ENCODE peak calls at places on chromosomes 6 and 20, in six cellular contexts. One of them, this sample, is unnamed.
A peak's percentile ranks its signal among the peaks of the same experiment; 100 is the strongest.

GRCh38 chr6:166009385-166010031 is 158.1 kb downstream of the TBXT start:
- DNase-seq in psoas muscle: no peak
- DNase-seq in smooth muscle cell of the brain vasculature: no peak
- DNase-seq in foreskin keratinocyte: no peak
- DNase-seq in NCI-H2081: no peak
- DNase-seq in K562: no peak
- DNase-seq in this sample: no peak

GRCh38 chr6:15283986-15284361 is 38.1 kb downstream of the JARID2 start:
- DNase-seq in K562: no peak
- DNase-seq in smooth muscle cell of the brain vasculature: no peak
- DNase-seq in NCI-H2081: no peak
- DNase-seq in foreskin keratinocyte: no peak
- DNase-seq in psoas muscle: no peak
- DNase-seq in this sample: no peak

GRCh38 chr6:115982453-115982852 is 78.2 kb downstream of the FRK start:
- DNase-seq in psoas muscle: no peak
- DNase-seq in foreskin keratinocyte: peak; percentile 18
- DNase-seq in smooth muscle cell of the brain vasculature: no peak
- DNase-seq in K562: no peak
- DNase-seq in NCI-H2081: no peak
- DNase-seq in this sample: no peak

GRCh38 chr20:47206962-47207641 is 149.4 kb downstream of the ZMYND8 start:
- DNase-seq in psoas muscle: peak; percentile 28
- DNase-seq in K562: no peak
- DNase-seq in NCI-H2081: no peak
- DNase-seq in foreskin keratinocyte: no peak
- DNase-seq in smooth muscle cell of the brain vasculature: no peak
- DNase-seq in this sample: no peak

GRCh38 chr6:83853178-83853967 is at the start of gene RIPPLY2:
- DNase-seq in K562: no peak
- DNase-seq in NCI-H2081: peak; percentile 77
- DNase-seq in foreskin keratinocyte: peak; percentile 42
- DNase-seq in smooth muscle cell of the brain vasculature: no peak
- DNase-seq in psoas muscle: peak; percentile 48
- DNase-seq in this sample: no peak

GRCh38 chr6:74606488-74607135 is 599.2 kb downstream of the COL12A1 start:
- DNase-seq in foreskin keratinocyte: peak; percentile 84
- DNase-seq in NCI-H2081: no peak
- DNase-seq in K562: no peak
- DNase-seq in psoas muscle: no peak
- DNase-seq in smooth muscle cell of the brain vasculature: peak; percentile 45
- DNase-seq in this sample: peak; percentile 76

GRCh38 chr6:41697902-41698349 is 37.5 kb downstream of the TFEB start:
- DNase-seq in psoas muscle: no peak
- DNase-seq in NCI-H2081: no peak
- DNase-seq in K562: no peak
- DNase-seq in foreskin keratinocyte: no peak
- DNase-seq in smooth muscle cell of the brain vasculature: peak; percentile 21
- DNase-seq in this sample: no peak

GRCh38 chr6:151962246-151962846 is 154.9 kb downstream of the ESR1 start:
- DNase-seq in psoas muscle: no peak
- DNase-seq in K562: no peak
- DNase-seq in smooth muscle cell of the brain vasculature: no peak
- DNase-seq in NCI-H2081: no peak
- DNase-seq in foreskin keratinocyte: no peak
- DNase-seq in this sample: no peak

GRCh38 chr6:8027965-8028651 is 36.1 kb downstream of the BLOC1S5 start:
- DNase-seq in foreskin keratinocyte: no peak
- DNase-seq in K562: no peak
- DNase-seq in NCI-H2081: no peak
- DNase-seq in smooth muscle cell of the brain vasculature: no peak
- DNase-seq in psoas muscle: no peak
- DNase-seq in this sample: no peak

GRCh38 chr20:59565768-59566461 is 38.4 kb upstream of the PHACTR3 start:
- DNase-seq in psoas muscle: no peak
- DNase-seq in foreskin keratinocyte: no peak
- DNase-seq in K562: no peak
- DNase-seq in NCI-H2081: no peak
- DNase-seq in smooth muscle cell of the brain vasculature: no peak
- DNase-seq in this sample: no peak

GRCh38 chr6:122995930-122996796 is at the start of gene CLVS2:
- DNase-seq in psoas muscle: peak; percentile 44
- DNase-seq in K562: no peak
- DNase-seq in NCI-H2081: peak; percentile 46
- DNase-seq in foreskin keratinocyte: peak; percentile 2
- DNase-seq in smooth muscle cell of the brain vasculature: peak; percentile 1
- DNase-seq in this sample: peak; percentile 8

GRCh38 chr6:79152269-79152737 is 74.2 kb upstream of the PHIP start:
- DNase-seq in foreskin keratinocyte: no peak
- DNase-seq in smooth muscle cell of the brain vasculature: no peak
- DNase-seq in K562: no peak
- DNase-seq in NCI-H2081: no peak
- DNase-seq in psoas muscle: no peak
- DNase-seq in this sample: no peak

GRCh38 chr20:24002896-24003295 is 14.3 kb upstream of the GGTLC1 start:
- DNase-seq in foreskin keratinocyte: no peak
- DNase-seq in smooth muscle cell of the brain vasculature: no peak
- DNase-seq in K562: no peak
- DNase-seq in NCI-H2081: no peak
- DNase-seq in psoas muscle: no peak
- DNase-seq in this sample: no peak

GRCh38 chr20:14561733-14562132 is 224.3 kb upstream of the FLRT3 start:
- DNase-seq in smooth muscle cell of the brain vasculature: no peak
- DNase-seq in psoas muscle: no peak
- DNase-seq in foreskin keratinocyte: no peak
- DNase-seq in NCI-H2081: no peak
- DNase-seq in K562: no peak
- DNase-seq in this sample: no peak

GRCh38 chr20:380763-381580 is 412 bp downstream of the TRIB3 start:
- DNase-seq in smooth muscle cell of the brain vasculature: no peak
- DNase-seq in foreskin keratinocyte: peak; percentile 83
- DNase-seq in NCI-H2081: peak; percentile 57
- DNase-seq in psoas muscle: peak; percentile 63
- DNase-seq in K562: peak; percentile 77
- DNase-seq in this sample: peak; percentile 87

GRCh38 chr6:152356659-152357058 is 280.5 kb downstream of the SYNE1 start:
- DNase-seq in NCI-H2081: peak; percentile 38
- DNase-seq in K562: no peak
- DNase-seq in smooth muscle cell of the brain vasculature: no peak
- DNase-seq in psoas muscle: no peak
- DNase-seq in foreskin keratinocyte: peak; percentile 49
- DNase-seq in this sample: peak; percentile 58

GRCh38 chr20:48621256-48622078 is 206.3 kb downstream of the PREX1 start:
- DNase-seq in K562: peak; percentile 34
- DNase-seq in psoas muscle: peak; percentile 49
- DNase-seq in smooth muscle cell of the brain vasculature: no peak
- DNase-seq in NCI-H2081: no peak
- DNase-seq in foreskin keratinocyte: peak; percentile 62
- DNase-seq in this sample: peak; percentile 91

GRCh38 chr6:110980227-110980626 is 1.6 kb upstream of the RPF2 start:
- DNase-seq in smooth muscle cell of the brain vasculature: no peak
- DNase-seq in K562: no peak
- DNase-seq in psoas muscle: no peak
- DNase-seq in NCI-H2081: no peak
- DNase-seq in foreskin keratinocyte: no peak
- DNase-seq in this sample: no peak

GRCh38 chr20:19254956-19255355 is 42.5 kb downstream of the SLC24A3 start:
- DNase-seq in foreskin keratinocyte: no peak
- DNase-seq in NCI-H2081: peak; percentile 4
- DNase-seq in psoas muscle: no peak
- DNase-seq in smooth muscle cell of the brain vasculature: no peak
- DNase-seq in K562: no peak
- DNase-seq in this sample: no peak

GRCh38 chr6:128482642-128483041 is 37.8 kb downstream of the PTPRK start:
- DNase-seq in smooth muscle cell of the brain vasculature: no peak
- DNase-seq in psoas muscle: no peak
- DNase-seq in K562: no peak
- DNase-seq in NCI-H2081: no peak
- DNase-seq in foreskin keratinocyte: no peak
- DNase-seq in this sample: no peak

This sample was measured in RWPE1.